ENCODE peak calls at places on chromosomes 1 and 21, in five cellular contexts. One of them, this sample, is unnamed.

GRCh38 chr21:37700641-37701202 is 215.5 kb downstream of the KCNJ6 start:
- DNase-seq in SK-N-SH: peak
- DNase-seq in K562: peak
- DNase-seq in endothelial cell of umbilical vein: peak
- DNase-seq in HCT116: peak
- DNase-seq in this sample: peak

GRCh38 chr1:55211909-55212308 is 3.3 kb downstream of the USP24 start:
- DNase-seq in SK-N-SH: no peak
- DNase-seq in K562: peak
- DNase-seq in endothelial cell of umbilical vein: no peak
- DNase-seq in HCT116: no peak
- DNase-seq in this sample: no peak

GRCh38 chr1:240464099-240464498 is 147.9 kb downstream of the GREM2 start:
- DNase-seq in SK-N-SH: no peak
- DNase-seq in K562: no peak
- DNase-seq in endothelial cell of umbilical vein: no peak
- DNase-seq in HCT116: no peak
- DNase-seq in this sample: no peak

GRCh38 chr1:115545791-115546733 is 95.7 kb upstream of the VANGL1 start:
- DNase-seq in SK-N-SH: peak
- DNase-seq in K562: peak
- DNase-seq in endothelial cell of umbilical vein: peak
- DNase-seq in HCT116: peak
- DNase-seq in this sample: no peak

GRCh38 chr1:186435336-186435735 is 25.6 kb downstream of the PDC start:
- DNase-seq in SK-N-SH: no peak
- DNase-seq in K562: no peak
- DNase-seq in endothelial cell of umbilical vein: no peak
- DNase-seq in HCT116: no peak
- DNase-seq in this sample: no peak

GRCh38 chr1:61120307-61120840 is 38.0 kb downstream of the NFIA start:
- DNase-seq in SK-N-SH: no peak
- DNase-seq in K562: no peak
- DNase-seq in endothelial cell of umbilical vein: no peak
- DNase-seq in HCT116: no peak
- DNase-seq in this sample: no peak

GRCh38 chr1:22252248-22252647 is 109.4 kb upstream of the WNT4 start:
- DNase-seq in SK-N-SH: no peak
- DNase-seq in K562: no peak
- DNase-seq in endothelial cell of umbilical vein: no peak
- DNase-seq in HCT116: no peak
- DNase-seq in this sample: no peak

GRCh38 chr21:34704119-34704518 is 35.3 kb downstream of the CLIC6 start:
- DNase-seq in SK-N-SH: peak
- DNase-seq in K562: no peak
- DNase-seq in endothelial cell of umbilical vein: no peak
- DNase-seq in HCT116: no peak
- DNase-seq in this sample: peak

GRCh38 chr1:27646676-27647075 is 11.7 kb upstream of the FGR start:
- DNase-seq in SK-N-SH: no peak
- DNase-seq in K562: no peak
- DNase-seq in endothelial cell of umbilical vein: no peak
- DNase-seq in HCT116: no peak
- DNase-seq in this sample: no peak

GRCh38 chr1:173669491-173669941 is at the start of gene ANKRD45:
- DNase-seq in SK-N-SH: peak
- DNase-seq in K562: no peak
- DNase-seq in endothelial cell of umbilical vein: peak
- DNase-seq in HCT116: no peak
- DNase-seq in this sample: no peak
- H3K4me3 ChIP-seq in SK-N-SH: peak
- H3K4me3 ChIP-seq in K562: no peak
- H3K4me3 ChIP-seq in endothelial cell of umbilical vein: peak
- H3K4me3 ChIP-seq in HCT116: no peak
- H3K4me3 ChIP-seq in this sample: peak

DNA sequence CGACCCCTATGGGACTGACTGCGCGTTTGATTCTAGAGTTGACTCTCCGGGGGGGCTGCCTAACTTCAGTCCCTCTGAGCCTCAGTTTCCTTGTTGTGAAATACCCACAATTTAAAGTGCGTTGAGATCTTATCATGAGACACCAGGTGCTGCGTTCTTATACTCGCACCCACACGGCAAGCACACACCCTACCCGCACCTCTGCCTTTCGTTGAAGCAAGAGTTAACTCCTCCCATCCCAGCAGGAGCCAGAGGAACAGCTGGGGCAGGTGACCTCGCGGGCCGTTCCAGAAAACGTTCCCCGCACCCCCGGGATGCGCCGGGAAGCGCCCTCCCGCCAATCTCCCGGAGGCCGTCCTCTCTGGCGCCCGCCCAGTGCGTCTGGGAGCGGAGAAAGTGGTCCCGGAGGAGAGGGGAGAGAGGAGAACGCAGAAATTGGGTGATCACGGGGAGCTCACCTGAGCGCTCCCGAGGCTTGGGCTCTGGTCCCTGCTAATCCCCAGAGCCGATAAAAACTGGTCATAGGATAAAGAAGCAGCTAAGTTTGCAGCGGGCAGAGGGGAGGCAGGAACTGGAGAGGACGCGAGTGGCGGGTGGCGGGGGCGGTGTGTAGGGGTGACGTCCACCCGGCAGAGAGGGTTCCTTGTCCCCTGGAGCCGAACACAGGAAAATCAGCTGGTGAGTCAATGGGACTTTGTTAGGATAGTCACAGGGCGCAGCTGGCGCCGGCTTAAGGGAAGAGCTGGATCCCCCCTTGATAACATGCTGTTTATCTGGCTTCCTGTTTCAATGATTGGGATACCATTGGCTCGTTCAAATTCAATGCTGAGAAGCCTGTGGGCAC is 856 bp downstream of the NAV1 start:
- DNase-seq in SK-N-SH: peak
- DNase-seq in K562: peak
- DNase-seq in endothelial cell of umbilical vein: peak
- DNase-seq in HCT116: no peak
- DNase-seq in this sample: no peak
- TF ChIP-seq POLR2AphosphoS5 in SK-N-SH: no peak
- TF ChIP-seq POLR2AphosphoS5 in K562: no peak
- TF ChIP-seq POLR2AphosphoS5 in endothelial cell of umbilical vein: peak
- TF ChIP-seq POLR2AphosphoS5 in HCT116: no peak
- TF ChIP-seq POLR2AphosphoS5 in this sample: no peak

GRCh38 chr1:67687649-67688048 is 2.6 kb downstream of the GADD45A start:
- DNase-seq in SK-N-SH: no peak
- DNase-seq in K562: no peak
- DNase-seq in endothelial cell of umbilical vein: no peak
- DNase-seq in HCT116: no peak
- DNase-seq in this sample: no peak

GRCh38 chr1:67687198-67687545 is 2.2 kb downstream of the GADD45A start:
- DNase-seq in SK-N-SH: no peak
- DNase-seq in K562: no peak
- DNase-seq in endothelial cell of umbilical vein: no peak
- DNase-seq in HCT116: no peak
- DNase-seq in this sample: no peak

GRCh38 chr1:67690018-67690363 is 5.0 kb downstream of the GADD45A start:
- DNase-seq in SK-N-SH: no peak
- DNase-seq in K562: no peak
- DNase-seq in endothelial cell of umbilical vein: no peak
- DNase-seq in HCT116: no peak
- DNase-seq in this sample: no peak

GRCh38 chr1:67689267-67690017 is 4.4 kb downstream of the GADD45A start:
- DNase-seq in SK-N-SH: no peak
- DNase-seq in K562: no peak
- DNase-seq in endothelial cell of umbilical vein: peak
- DNase-seq in HCT116: no peak
- DNase-seq in this sample: no peak

GRCh38 chr1:67688526-67689219 is 3.7 kb downstream of the GADD45A start:
- DNase-seq in SK-N-SH: no peak
- DNase-seq in K562: peak
- DNase-seq in endothelial cell of umbilical vein: no peak
- DNase-seq in HCT116: no peak
- DNase-seq in this sample: no peak
- H3K9ac ChIP-seq in SK-N-SH: peak
- H3K9ac ChIP-seq in K562: peak
- H3K9ac ChIP-seq in endothelial cell of umbilical vein: peak
- H3K9ac ChIP-seq in HCT116: no peak
- H3K9ac ChIP-seq in this sample: no peak

DNA sequence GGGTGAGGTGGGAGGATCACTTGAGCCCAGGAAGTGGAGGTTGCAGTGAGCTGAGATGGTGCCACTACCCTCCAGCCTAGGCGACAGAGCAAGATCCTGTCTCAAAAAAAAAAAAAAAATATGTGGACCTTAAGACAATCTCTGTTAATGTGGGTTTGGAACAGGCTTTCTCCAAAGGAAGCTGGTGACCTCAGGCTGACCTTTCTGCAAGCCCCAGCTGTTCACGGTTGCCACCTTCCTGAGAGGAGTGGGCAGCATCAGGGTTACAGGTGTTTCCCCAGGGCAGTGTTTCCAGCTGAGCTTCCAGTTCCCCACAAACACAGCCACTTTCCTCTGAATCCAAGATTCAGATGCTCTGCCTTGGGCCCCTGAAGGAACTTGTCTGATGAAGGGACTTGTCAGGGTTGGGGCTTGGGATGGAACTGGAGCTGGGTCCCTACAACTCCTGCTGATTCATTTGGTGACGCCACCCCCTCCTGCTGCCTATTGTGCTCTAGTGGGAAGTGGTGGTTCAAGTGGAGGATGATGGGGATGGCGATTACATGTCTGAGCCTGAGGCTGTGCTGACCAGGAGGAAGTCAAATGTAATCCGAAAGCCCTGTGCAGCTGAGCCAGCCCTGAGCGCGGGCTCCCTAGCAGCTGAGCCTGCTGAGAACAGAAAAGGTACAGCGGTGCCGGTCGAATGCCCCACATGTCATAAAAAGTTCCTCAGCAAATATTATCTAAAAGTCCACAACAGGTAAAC is 1.9 kb downstream of the ZBTB48 start:
- DNase-seq in SK-N-SH: no peak
- DNase-seq in K562: peak
- DNase-seq in endothelial cell of umbilical vein: no peak
- DNase-seq in HCT116: no peak
- DNase-seq in this sample: no peak
- H3K4me3 ChIP-seq in SK-N-SH: no peak
- H3K4me3 ChIP-seq in K562: peak
- H3K4me3 ChIP-seq in endothelial cell of umbilical vein: no peak
- H3K4me3 ChIP-seq in HCT116: no peak
- H3K4me3 ChIP-seq in this sample: no peak

GRCh38 chr1:31548899-31549806 is 27.2 kb upstream of the TINAGL1 start:
- DNase-seq in SK-N-SH: peak
- DNase-seq in K562: peak
- DNase-seq in endothelial cell of umbilical vein: peak
- DNase-seq in HCT116: peak
- DNase-seq in this sample: peak
- TF ChIP-seq POLR2AphosphoS5 in SK-N-SH: no peak
- TF ChIP-seq POLR2AphosphoS5 in K562: no peak
- TF ChIP-seq POLR2AphosphoS5 in endothelial cell of umbilical vein: no peak
- TF ChIP-seq POLR2AphosphoS5 in HCT116: no peak
- TF ChIP-seq POLR2AphosphoS5 in this sample: no peak

GRCh38 chr1:204806943-204807624 is 63.6 kb upstream of the NFASC start:
- DNase-seq in SK-N-SH: peak
- DNase-seq in K562: peak
- DNase-seq in endothelial cell of umbilical vein: peak
- DNase-seq in HCT116: peak
- DNase-seq in this sample: peak
- H3K9ac ChIP-seq in SK-N-SH: no peak
- H3K9ac ChIP-seq in K562: peak
- H3K9ac ChIP-seq in endothelial cell of umbilical vein: no peak
- H3K9ac ChIP-seq in HCT116: no peak
- H3K9ac ChIP-seq in this sample: no peak

GRCh38 chr1:99501871-99502270 is 144.0 kb upstream of the PALMD start:
- DNase-seq in SK-N-SH: no peak
- DNase-seq in K562: no peak
- DNase-seq in endothelial cell of umbilical vein: no peak
- DNase-seq in HCT116: no peak
- DNase-seq in this sample: no peak
- H3K4me3 ChIP-seq in SK-N-SH: no peak
- H3K4me3 ChIP-seq in K562: no peak
- H3K4me3 ChIP-seq in endothelial cell of umbilical vein: no peak
- H3K4me3 ChIP-seq in HCT116: no peak
- H3K4me3 ChIP-seq in this sample: no peak